ENCODE peak calls at places on chromosomes 5 and 9, in six cellular contexts. A, W, E, N, X and F are unnamed samples.

GRCh38 chr9:109968332-109968657 is 188.3 kb downstream of the PALM2AKAP2 start:
- DNase-seq in A (no peak), W (no peak), E (no peak), N (no peak), X (no peak), F (no peak)

GRCh38 chr9:12681620-12682019 is 11.6 kb upstream of the TYRP1 start:
- DNase-seq in A (peak), W (peak), E (peak), N (no peak), X (no peak), F (no peak)

GRCh38 chr9:33742519-33742918 is 52.8 kb upstream of the PRSS3 start:
- DNase-seq in A (no peak), W (no peak), E (no peak), N (no peak), X (peak), F (no peak)

GRCh38 chr5:78287833-78288232 is 6.7 kb downstream of the AP3B1 start:
- DNase-seq in A (peak), W (peak), E (peak), N (no peak), X (peak), F (no peak)

GRCh38 chr9:79384506-79384905 is 187.3 kb upstream of the TLE4 start:
- DNase-seq in A (peak), W (peak), E (peak), N (no peak), X (no peak), F (no peak)

GRCh38 chr9:68614121-68614520 is 73.4 kb upstream of the TMEM252 start:
- DNase-seq in A (no peak), W (no peak), E (no peak), N (no peak), X (no peak), F (no peak)

GRCh38 chr5:1380011-1380817 is 35.3 kb upstream of the CLPTM1L start:
- DNase-seq in A (no peak), W (peak), E (no peak), N (peak), X (no peak), F (no peak)

GRCh38 chr5:1293997-1294838 is 650 bp downstream of the TERT start:
- DNase-seq in A (no peak), W (no peak), E (no peak), N (no peak), X (no peak), F (no peak)

GRCh38 chr5:90528704-90529233 is 615 bp downstream of the LYSMD3 start:
- DNase-seq in A (peak), W (peak), E (peak), N (peak), X (no peak), F (no peak)

GRCh38 chr5:143428155-143428554 is 24.7 kb upstream of the NR3C1 start:
- DNase-seq in A (no peak), W (no peak), E (no peak), N (no peak), X (no peak), F (no peak)

GRCh38 chr9:122347348-122348287 is 23.2 kb upstream of the PTGS1 start:
- DNase-seq in A (no peak), W (peak), E (no peak), N (no peak), X (no peak), F (no peak)

GRCh38 chr5:155260798-155261197 is 247.2 kb downstream of the KIF4B start:
- DNase-seq in A (no peak), W (no peak), E (no peak), N (no peak), X (peak), F (no peak)

GRCh38 chr5:180098991-180099732 is 27.6 kb upstream of the RNF130 start:
- DNase-seq in A (no peak), W (no peak), E (no peak), N (no peak), X (no peak), F (no peak)

GRCh38 chr9:7894231-7894630 is 94.7 kb upstream of the DMAC1 start:
- DNase-seq in A (no peak), W (no peak), E (no peak), N (no peak), X (no peak), F (no peak)

GRCh38 chr5:109844695-109845094 is 155.0 kb downstream of the MAN2A1 start:
- DNase-seq in A (peak), W (peak), E (no peak), N (no peak), X (no peak), F (no peak)

GRCh38 chr5:80615266-80615914 is 39.1 kb upstream of the MSH3 start:
- DNase-seq in A (no peak), W (peak), E (no peak), N (no peak), X (no peak), F (no peak)

GRCh38 chr9:129561594-129562281 is 59.2 kb downstream of the C9orf50 start:
- DNase-seq in A (no peak), W (peak), E (no peak), N (no peak), X (no peak), F (no peak)

GRCh38 chr5:151002250-151002649 is 18.1 kb upstream of the GPX3 start:
- DNase-seq in A (peak), W (peak), E (no peak), N (no peak), X (peak), F (no peak)

GRCh38 chr9:133750927-133751649 is 12.9 kb upstream of the SARDH start:
- DNase-seq in A (no peak), W (no peak), E (no peak), N (no peak), X (no peak), F (no peak)

GRCh38 chr9:95573463-95573862 is 56.7 kb upstream of the PTCH1 start:
- DNase-seq in A (no peak), W (no peak), E (no peak), N (no peak), X (no peak), F (no peak)

GRCh38 chr5:173637340-173637739 is 20.9 kb upstream of the BOD1 start:
- DNase-seq in A (no peak), W (no peak), E (no peak), N (no peak), X (no peak), F (no peak)

GRCh38 chr5:58412081-58412480 is 47.8 kb downstream of the PLK2 start:
- DNase-seq in A (peak), W (peak), E (no peak), N (no peak), X (no peak), F (no peak)

GRCh38 chr5:58407042-58407709 is 52.7 kb downstream of the PLK2 start:
- DNase-seq in A (peak), W (peak), E (peak), N (no peak), X (no peak), F (no peak)

GRCh38 chr5:58410441-58410840 is 49.4 kb downstream of the PLK2 start:
- DNase-seq in A (peak), W (peak), E (peak), N (no peak), X (no peak), F (no peak)

GRCh38 chr5:58412932-58413331 is 47.0 kb downstream of the PLK2 start:
- DNase-seq in A (peak), W (peak), E (no peak), N (no peak), X (no peak), F (no peak)

DNA sequence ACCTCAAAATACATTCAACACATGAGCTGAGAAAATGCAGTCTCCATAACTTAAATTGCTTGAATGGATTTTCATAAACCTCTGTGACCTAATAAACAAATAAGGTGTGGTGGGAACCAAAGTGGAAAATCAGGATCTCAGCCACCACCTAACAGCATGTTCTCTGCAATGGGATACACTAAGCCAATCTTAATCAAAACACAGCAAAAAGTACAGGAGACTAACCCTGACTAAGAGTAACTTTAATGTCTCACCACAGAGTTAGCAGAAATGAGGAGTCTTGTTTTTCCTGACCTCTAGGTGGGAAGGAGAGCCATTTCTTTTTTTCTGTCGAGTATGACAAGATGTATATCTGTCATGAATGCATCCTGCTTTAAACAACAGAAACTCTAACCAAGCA is 48.5 kb downstream of the PLK2 start:
- DNase-seq in A (peak), W (peak), E (no peak), N (no peak), X (no peak), F (no peak)
- TF ChIP-seq CTCF in A (no peak), W (no peak), E (peak), N (no peak), X (no peak), F (no peak)

GRCh38 chr9:132671620-132672412 is 1.6 kb downstream of the GTF3C4 start:
- DNase-seq in A (no peak), W (no peak), E (no peak), N (no peak), X (no peak), F (no peak)

GRCh38 chr9:132670816-132671371 is 630 bp downstream of the GTF3C4 start:
- DNase-seq in A (no peak), W (no peak), E (no peak), N (peak), X (no peak), F (peak)

GRCh38 chr9:132674485-132674884 is 4.2 kb downstream of the GTF3C4 start:
- DNase-seq in A (no peak), W (no peak), E (no peak), N (no peak), X (no peak), F (no peak)

GRCh38 chr9:132672413-132672690 is 2.1 kb downstream of the GTF3C4 start:
- DNase-seq in A (peak), W (peak), E (no peak), N (no peak), X (no peak), F (no peak)

DNA sequence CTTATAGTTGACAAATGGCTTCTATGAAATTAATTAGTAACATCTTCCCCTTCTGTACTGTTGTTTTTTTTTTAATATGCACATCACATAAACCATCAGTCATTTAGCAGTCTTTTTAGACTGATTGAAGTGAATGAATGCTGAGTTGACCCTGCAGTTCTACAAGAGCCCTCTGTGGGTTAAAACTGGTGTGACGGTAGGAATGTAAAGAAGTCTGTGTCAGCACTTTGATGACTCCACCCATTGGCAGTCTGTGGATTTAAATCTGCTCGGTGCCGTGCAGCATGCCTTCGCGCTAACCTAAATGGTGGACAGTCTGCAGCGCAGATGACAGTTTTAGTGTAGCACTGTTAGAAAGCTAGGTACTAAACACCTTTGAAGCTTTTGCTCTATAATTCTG is 3.1 kb downstream of the GTF3C4 start:
- DNase-seq in A (peak), W (peak), E (peak), N (no peak), X (no peak), F (no peak)
- TF ChIP-seq CTCF in A (peak), W (peak), E (peak), N (no peak), X (peak), F (no peak)

DNA sequence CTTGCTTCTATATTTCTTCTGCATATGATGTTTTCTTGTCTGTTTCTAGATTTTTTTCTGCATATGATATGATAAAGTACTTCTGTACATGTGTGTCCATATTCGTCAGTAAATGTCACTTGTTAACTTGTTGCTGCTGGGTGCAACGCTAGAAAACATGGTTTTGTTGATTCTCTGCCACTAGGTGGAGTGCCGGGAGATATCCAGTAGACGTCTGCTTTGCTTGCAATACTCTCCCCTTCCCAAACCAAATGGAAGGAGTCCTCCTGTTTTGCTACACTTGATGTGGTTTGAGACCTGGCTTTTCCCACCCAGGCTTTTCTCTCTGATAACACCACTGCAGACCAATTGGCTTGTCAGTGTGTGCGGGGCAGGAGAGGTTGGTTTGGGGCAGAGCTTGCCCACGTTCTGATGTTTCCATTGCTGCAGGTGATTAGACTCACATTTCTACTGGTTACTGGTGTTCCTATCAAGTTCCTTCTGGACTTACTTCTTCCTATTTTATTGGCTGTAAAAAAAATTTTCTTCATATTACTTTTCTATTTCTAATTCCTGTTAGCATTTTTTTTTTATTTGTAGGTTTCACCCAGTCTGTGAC is 900.0 kb upstream of the CDH10 start:
- DNase-seq in A (no peak), W (peak), E (no peak), N (no peak), X (peak), F (no peak)
- TF ChIP-seq CTCF in A (peak), W (peak), E (peak), N (no peak), X (peak), F (peak)

GRCh38 chr5:115549154-115549553 is 4.6 kb upstream of the FEM1C start:
- DNase-seq in A (no peak), W (no peak), E (no peak), N (no peak), X (peak), F (no peak)
- TF ChIP-seq CTCF in A (peak), W (peak), E (peak), N (no peak), X (peak), F (peak)

GRCh38 chr5:127367912-127368468 is 77.4 kb downstream of the MEGF10 start:
- DNase-seq in A (no peak), W (no peak), E (no peak), N (no peak), X (no peak), F (no peak)

GRCh38 chr5:127375124-127375523 is 84.5 kb downstream of the MEGF10 start:
- DNase-seq in A (no peak), W (no peak), E (no peak), N (no peak), X (no peak), F (no peak)

GRCh38 chr5:127369772-127370171 is 79.2 kb downstream of the MEGF10 start:
- DNase-seq in A (no peak), W (no peak), E (no peak), N (no peak), X (no peak), F (no peak)

DNA sequence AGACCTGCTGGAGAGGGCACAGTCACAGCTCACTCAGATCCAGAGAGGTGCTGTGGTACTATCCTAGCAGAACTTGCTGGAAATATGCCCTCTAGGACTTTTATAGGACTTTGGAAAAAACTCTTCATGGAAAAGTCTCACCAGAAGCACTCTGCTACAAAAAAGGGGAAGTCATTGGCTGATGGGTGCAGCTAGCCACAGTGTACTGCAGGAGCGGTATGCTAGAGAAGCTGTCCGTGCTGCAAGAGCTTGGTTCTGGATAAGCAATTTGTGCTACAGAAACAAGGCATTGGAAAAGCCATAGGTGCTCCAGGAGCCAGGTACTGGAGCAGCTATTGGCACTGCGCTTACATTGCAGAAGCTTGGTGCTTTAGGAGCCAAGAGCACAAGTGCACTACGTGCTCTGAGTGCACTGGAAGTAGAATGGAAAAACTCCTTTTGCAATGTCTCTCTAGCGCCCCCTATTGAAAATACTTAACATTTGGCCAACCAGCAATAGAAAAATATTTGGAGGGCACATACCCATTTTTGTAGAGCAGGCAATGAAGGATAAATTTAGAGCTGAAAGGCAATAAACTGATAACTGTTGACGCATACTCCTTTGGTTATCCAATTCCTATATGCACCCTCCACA is 83.4 kb downstream of the MEGF10 start:
- DNase-seq in A (no peak), W (no peak), E (no peak), N (no peak), X (no peak), F (no peak)
- TF ChIP-seq CTCF in A (peak), W (no peak), E (peak), N (no peak), X (peak), F (peak)